ENCODE peak calls at places on chromosome 11, in five cellular contexts. L, W, T, Z and A are unnamed samples.

GRCh38 chr11:65927904-65928397 is 8.7 kb downstream of the DRAP1 start:
- DNase-seq in Z (no peak), W (peak; percentile 56), L (peak; percentile 74), T (no peak), A (no peak)

GRCh38 chr11:106585061-106585460 is 433.2 kb downstream of the GUCY1A2 start:
- DNase-seq in Z (peak; percentile 9), L (no peak), T (peak; percentile 11), W (no peak), A (no peak)

GRCh38 chr11:12448131-12448939 is 71.0 kb downstream of the PARVA start:
- DNase-seq in Z (no peak), L (no peak), W (no peak), T (no peak), A (no peak)

GRCh38 chr11:74639533-74639932 is 47.2 kb downstream of the POLD3 start:
- DNase-seq in L (no peak), W (no peak), Z (no peak), T (no peak), A (no peak)

GRCh38 chr11:83063073-83063754 is 8.5 kb downstream of the RAB30 start:
- DNase-seq in Z (no peak), T (no peak), W (no peak), L (no peak), A (no peak)

GRCh38 chr11:11937957-11938356 is 70.5 kb downstream of the DKK3 start:
- DNase-seq in Z (no peak), L (no peak), T (no peak), W (no peak), A (no peak)

GRCh38 chr11:8934735-8935478 is 2.2 kb upstream of the C11orf16 start:
- DNase-seq in L (no peak), T (no peak), Z (no peak), W (no peak), A (no peak)

GRCh38 chr11:45400594-45400993 is 114.5 kb upstream of the SYT13 start:
- DNase-seq in W (no peak), Z (no peak), T (no peak), L (no peak), A (no peak)

GRCh38 chr11:131917634-131918384 is 547.4 kb downstream of the NTM start:
- DNase-seq in W (no peak), Z (no peak), T (no peak), L (no peak), A (no peak)

GRCh38 chr11:83508804-83509203 is 222.6 kb upstream of the CCDC90B start:
- DNase-seq in W (no peak), T (no peak), L (no peak), Z (no peak), A (no peak)

GRCh38 chr11:8810331-8811301 is 100.4 kb upstream of the AKIP1 start:
- DNase-seq in W (no peak), L (no peak), T (peak; percentile 54), Z (peak; percentile 74), A (no peak)

GRCh38 chr11:63518548-63518947 is 12.7 kb downstream of the LGALS12 start:
- DNase-seq in Z (no peak), L (no peak), T (no peak), W (no peak), A (no peak)

GRCh38 chr11:70454197-70454767 is 56.0 kb downstream of the CTTN start:
- DNase-seq in W (no peak), T (no peak), L (no peak), Z (no peak), A (no peak)

GRCh38 chr11:113179181-113179701 is 135.1 kb upstream of the TTC12 start:
- DNase-seq in Z (no peak), L (no peak), W (no peak), T (no peak), A (no peak)

GRCh38 chr11:112724194-112724790 is 236.9 kb upstream of the NCAM1 start:
- DNase-seq in L (no peak), T (no peak), W (no peak), Z (no peak), A (no peak)

GRCh38 chr11:71251761-71252433 is 480 bp downstream of the SHANK2 start:
- DNase-seq in Z (no peak), L (no peak), T (peak; percentile 69), W (no peak), A (no peak)

GRCh38 chr11:132779487-132779886 is 752.8 kb downstream of the OPCML start:
- DNase-seq in L (no peak), Z (no peak), T (no peak), W (no peak), A (no peak)